ENCODE peak calls at places on chromosomes 11 and 22, in four cellular contexts. F is K562, O is HepG2, Z is GM12878. I is an unnamed sample.
A peak's percentile ranks its signal among the peaks of the same experiment; 100 is the strongest.

GRCh38 chr11:94557391-94557790 is 9.8 kb upstream of the PIWIL4 start:
- DNase-seq in F (no peak), O (no peak), Z (no peak), I (no peak)

GRCh38 chr11:73519266-73519665 is 78.6 kb downstream of the FAM168A start:
- DNase-seq in F (no peak), O (no peak), Z (no peak), I (no peak)

GRCh38 chr22:45302047-45302446 is 7.7 kb upstream of the FAM118A start:
- DNase-seq in F (no peak), O (peak; percentile 81), Z (no peak), I (no peak)

GRCh38 chr22:43230983-43231723 is 44.2 kb upstream of the TTLL12 start:
- DNase-seq in F (peak; percentile 73), O (peak; percentile 48), Z (no peak), I (peak; percentile 89)

GRCh38 chr22:32623943-32624342 is 149.3 kb downstream of the FBXO7 start:
- DNase-seq in F (no peak), O (peak; percentile 12), Z (no peak), I (no peak)

GRCh38 chr11:121790435-121790834 is 325.6 kb downstream of the BLID start:
- DNase-seq in F (no peak), O (no peak), Z (no peak), I (no peak)

GRCh38 chr22:38276161-38276560 is 3.4 kb upstream of the TMEM184B start:
- DNase-seq in F (no peak), O (no peak), Z (no peak), I (no peak)

GRCh38 chr11:60314607-60315321 is 12.3 kb upstream of the MS4A6E start:
- DNase-seq in F (no peak), O (no peak), Z (no peak), I (no peak)

GRCh38 chr11:99277281-99277680 is 256.5 kb downstream of the CNTN5 start:
- DNase-seq in F (no peak), O (no peak), Z (no peak), I (no peak)

DNA sequence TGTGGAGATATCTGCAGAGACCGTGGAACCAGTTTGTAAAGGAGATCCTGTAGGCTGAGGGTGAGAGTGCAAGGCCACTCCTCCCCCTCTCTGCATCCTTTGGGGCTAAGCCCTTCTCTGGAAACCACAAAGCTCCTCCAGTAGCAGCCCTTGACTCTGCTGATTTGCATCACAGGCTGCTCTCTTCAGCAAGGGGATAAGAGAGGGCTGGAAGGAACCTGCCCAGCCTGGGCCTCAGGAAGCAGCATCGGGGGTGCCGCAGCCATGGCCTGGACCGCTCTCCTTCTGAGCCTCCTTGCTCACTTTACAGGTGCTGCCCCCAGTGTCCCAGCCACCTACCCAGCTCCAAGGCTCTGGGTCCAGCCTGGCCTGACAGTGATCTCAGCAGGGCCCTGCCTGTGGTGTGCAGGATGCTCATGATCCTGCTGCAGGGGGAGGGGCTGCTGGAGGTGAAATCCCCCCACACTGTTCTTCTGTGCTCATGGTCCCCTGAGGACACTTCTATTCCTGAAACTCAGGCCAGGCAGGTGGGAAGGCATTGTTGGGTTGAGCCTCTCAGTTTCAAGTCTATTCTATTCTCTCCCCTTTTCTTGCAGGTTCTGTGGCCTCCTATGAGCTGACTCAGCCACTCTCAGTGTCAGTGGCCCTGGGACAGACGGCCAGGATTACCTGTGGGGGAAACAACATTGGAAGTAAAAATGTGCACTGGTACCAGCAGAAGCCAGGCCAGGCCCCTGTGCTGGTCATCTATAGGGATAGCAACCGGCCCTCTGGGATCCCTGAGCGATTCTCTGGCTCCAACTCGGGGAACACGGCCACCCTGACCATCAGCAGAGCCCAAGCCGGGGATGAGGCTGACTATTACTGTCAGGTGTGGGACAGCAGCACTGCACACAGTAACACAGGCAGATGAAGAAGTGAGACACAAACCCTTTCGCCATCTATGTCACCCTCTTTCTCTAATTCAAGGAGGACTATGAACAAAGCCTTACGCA is 68.5 kb upstream of the IGLL5 start:
- DNase-seq in F (no peak), O (no peak), Z (peak; percentile 47), I (no peak)
- TF ChIP-seq CBFB in F (no peak), O (no peak), Z (no peak), I (no peak)

DNA sequence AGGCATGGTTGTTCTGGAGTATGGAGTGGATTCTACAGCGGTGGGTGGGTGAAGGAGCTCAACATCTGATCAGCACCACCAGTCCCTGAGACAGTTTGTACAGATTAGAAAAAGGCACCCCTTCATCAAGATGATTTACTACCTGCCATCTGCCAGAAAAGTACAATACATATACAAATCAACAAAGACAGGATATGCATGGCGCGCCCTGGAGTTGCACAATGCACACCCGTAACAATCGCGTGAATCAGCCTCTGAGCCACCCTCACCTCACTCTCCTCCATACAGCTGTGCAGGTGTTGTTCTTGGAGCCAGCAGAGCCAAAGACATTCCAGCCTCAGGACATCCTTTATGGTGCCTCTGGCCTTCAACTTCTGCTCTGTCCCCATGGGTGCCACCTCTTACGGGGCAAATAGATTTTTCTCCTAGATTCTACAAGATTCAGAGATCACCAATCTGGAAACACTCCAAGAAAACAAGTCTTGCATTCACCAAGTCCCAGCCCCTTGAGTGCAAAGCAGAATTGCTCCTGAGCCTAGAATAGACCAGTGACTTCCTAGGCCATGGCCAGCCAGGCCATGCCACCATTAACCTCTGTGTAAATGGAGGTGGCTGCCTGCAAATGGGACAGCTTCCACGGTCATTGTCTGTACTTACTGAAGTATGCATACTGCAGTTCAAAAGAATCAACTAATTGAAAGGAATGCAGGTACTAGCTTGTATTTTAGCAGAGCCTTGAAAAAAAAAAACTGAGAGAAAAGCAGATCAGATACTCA is 490.9 kb downstream of the SOX6 start:
- DNase-seq in F (no peak), O (no peak), Z (no peak), I (no peak)
- TF ChIP-seq CREM in F (no peak), O (no peak), Z (no peak), I (no peak)

GRCh38 chr11:79708319-79708928 is 267.6 kb upstream of the TENM4 start:
- DNase-seq in F (no peak), O (peak; percentile 53), Z (peak; percentile 1), I (peak; percentile 23)
- TF ChIP-seq CBFB in F (no peak), O (no peak), Z (no peak), I (no peak)

DNA sequence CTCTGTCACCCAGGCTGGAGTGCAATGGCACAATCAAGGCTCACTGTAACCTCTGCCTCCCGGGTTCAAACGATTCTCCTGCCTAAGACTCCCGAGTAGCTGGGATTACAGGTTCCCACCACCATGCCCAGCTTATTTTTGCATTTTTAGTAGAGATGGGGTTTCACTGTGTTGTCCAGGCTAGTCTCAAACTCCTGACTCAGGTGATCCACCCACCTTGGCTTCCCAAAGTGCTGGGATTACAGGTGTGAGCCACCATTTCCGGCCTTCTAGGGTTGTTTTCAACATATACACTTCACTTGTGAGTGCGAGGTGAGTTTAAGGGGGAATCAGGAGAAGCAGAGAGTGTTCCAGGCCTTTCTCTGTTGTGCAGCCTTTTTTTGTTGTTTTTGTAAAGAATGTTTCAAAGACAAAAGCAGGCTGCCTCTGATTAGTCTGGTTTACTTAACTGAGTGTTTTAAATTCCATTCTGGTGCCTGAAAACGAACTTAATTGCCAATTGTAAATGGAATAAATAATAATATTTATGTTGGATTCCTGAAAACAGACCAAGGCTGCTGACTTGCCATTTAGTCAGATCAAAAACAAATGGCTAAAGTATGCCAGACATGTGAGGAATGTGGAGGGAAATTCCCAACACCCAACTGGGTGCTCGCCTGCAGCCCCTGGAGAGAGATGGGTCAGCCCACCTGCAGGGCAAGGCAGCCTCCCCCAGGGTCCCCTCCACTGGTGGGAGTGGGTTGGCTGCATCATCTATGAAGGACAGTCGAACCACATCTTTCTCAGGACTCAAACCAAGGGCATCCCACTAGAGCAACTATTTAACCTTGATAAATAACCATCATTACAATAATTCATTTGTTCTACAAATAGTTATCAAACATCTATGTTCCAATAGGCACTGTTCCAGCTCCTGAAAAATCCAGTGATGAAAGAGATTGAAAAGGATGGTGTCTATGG is 4.6 kb upstream of the RANGAP1 start:
- DNase-seq in F (no peak), O (peak; percentile 64), Z (no peak), I (peak; percentile 60)
- TF ChIP-seq CREM in F (no peak), O (no peak), Z (no peak), I (no peak)

GRCh38 chr22:46436595-46437163 is 100.7 kb downstream of the CELSR1 start:
- DNase-seq in F (no peak), O (no peak), Z (no peak), I (no peak)
- TF ChIP-seq CBFB in F (no peak), O (no peak), Z (no peak), I (no peak)

DNA sequence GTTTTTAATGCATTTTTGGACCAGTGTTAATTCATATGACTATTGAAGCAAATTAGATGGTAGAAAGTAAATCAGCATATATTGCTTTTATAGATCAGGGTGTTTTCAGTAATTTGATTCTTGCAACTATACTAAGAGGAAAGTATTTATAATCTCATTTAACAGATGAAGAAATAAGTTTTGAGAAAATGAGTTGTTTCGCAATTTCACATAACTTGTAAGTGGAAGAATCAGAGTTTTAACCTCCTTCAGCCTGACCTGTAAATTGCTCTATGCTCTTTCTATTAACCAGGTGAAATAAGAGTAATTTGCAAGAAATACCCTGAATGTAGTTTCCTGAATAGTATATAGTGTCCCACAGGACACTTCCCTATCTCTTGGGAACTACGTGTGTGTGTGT is 1106.8 kb upstream of the RAG2 start:
- DNase-seq in F (no peak), O (no peak), Z (no peak), I (no peak)
- TF ChIP-seq CREM in F (no peak), O (no peak), Z (no peak), I (no peak)

GRCh38 chr11:65988791-65989592 is 13.0 kb downstream of the EIF1AD start:
- DNase-seq in F (peak; percentile 79), O (peak; percentile 92), Z (peak; percentile 90), I (peak; percentile 92)
- TF ChIP-seq CBFB in F (no peak), O (no peak), Z (no peak), I (no peak)

DNA sequence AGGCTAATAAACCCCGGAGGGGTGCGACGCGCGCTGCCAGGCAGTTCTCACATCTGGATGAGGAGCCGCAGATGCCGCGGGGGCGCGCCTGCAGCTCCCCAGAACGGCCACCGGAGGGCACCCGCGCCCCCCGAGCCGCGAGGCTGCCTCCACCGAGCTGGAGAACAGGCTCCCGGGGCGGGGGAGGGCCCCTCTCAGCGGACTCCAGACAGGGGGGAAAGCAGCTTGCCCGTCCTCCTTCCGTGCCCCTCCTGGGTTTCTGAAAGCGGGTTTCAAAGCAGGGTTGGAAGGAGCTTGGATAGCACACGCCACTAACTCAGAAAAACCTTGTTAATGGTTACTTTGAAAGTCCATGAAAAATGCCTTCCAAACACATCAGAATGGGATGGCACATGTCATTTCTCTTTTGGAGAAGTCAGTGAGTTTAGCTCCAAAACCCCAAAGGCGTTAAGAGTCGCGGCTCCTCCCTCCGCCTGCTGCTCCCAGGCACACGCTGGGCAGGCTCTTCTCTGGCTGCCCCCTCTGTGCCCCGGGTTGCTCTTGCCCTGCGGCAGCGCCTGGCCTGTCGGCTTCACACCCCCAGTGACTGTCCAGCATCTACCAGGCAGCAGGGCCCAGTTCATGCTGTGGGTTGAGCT is 317.8 kb downstream of the NTM start:
- DNase-seq in F (peak; percentile 88), O (peak; percentile 9), Z (no peak), I (peak; percentile 81)
- TF ChIP-seq CREM in F (no peak), O (no peak), Z (no peak), I (no peak)

I was measured in WTC11.